ENCODE peak calls at places on chromosome 17, in four cellular contexts. A is memory B cell, Q is posterior vena cava, B is HFF-Myc. J is an unnamed sample.

GRCh38 chr17:62792122-62792800 is 15.9 kb downstream of the MARCHF10 start:
- DNase-seq in A (no peak), Q (no peak), B (peak; percentile 69), J (peak; percentile 98)

GRCh38 chr17:14298221-14298994 is 2.5 kb upstream of the HS3ST3B1 start:
- DNase-seq in A (no peak), Q (no peak), B (no peak), J (no peak)

GRCh38 chr17:81526662-81527571 is 1.3 kb upstream of the FSCN2 start:
- DNase-seq in A (no peak), Q (no peak), B (no peak), J (no peak)

GRCh38 chr17:61353615-61354014 is 46.0 kb upstream of the TBX2 start:
- DNase-seq in A (no peak), Q (no peak), B (no peak), J (no peak)

GRCh38 chr17:9016941-9017552 is 4.3 kb upstream of the NTN1 start:
- DNase-seq in A (no peak), Q (no peak), B (no peak), J (no peak)

GRCh38 chr17:57662021-57662420 is 83.1 kb downstream of the CCDC182 start:
- DNase-seq in A (no peak), Q (no peak), B (no peak), J (no peak)

GRCh38 chr17:13749566-13750235 is 148.0 kb upstream of the HS3ST3A1 start:
- DNase-seq in A (no peak), Q (no peak), B (no peak), J (no peak)

GRCh38 chr17:43927101-43927935 is 15.0 kb downstream of the PPY start:
- DNase-seq in A (no peak), Q (no peak), B (no peak), J (no peak)

GRCh38 chr17:15233022-15233805 is 31.9 kb downstream of the PMP22 start:
- DNase-seq in A (no peak), Q (no peak), B (peak; percentile 31), J (peak; percentile 80)

J was measured in EL.